ENCODE peak calls at places on chromosomes 6 and 20, in seven cellular contexts. T, S, D, K, F, U and Y are unnamed samples.

GRCh38 chr20:21437248-21437647 is 39.9 kb upstream of the NKX2-4 start:
- DNase-seq in K (no peak), F (no peak), T (no peak), U (no peak), S (no peak), D (no peak), Y (no peak)

GRCh38 chr6:126180585-126180984 is 159.3 kb upstream of the CENPW start:
- DNase-seq in K (peak; percentile 99), F (no peak), D (no peak), U (no peak), T (peak; percentile 91), S (no peak), Y (peak; percentile 99)

GRCh38 chr20:21145424-21145823 is 19.5 kb downstream of the KIZ start:
- DNase-seq in K (no peak), T (no peak), F (no peak), D (no peak), S (no peak), U (no peak), Y (no peak)

GRCh38 chr20:35318502-35319157 is 26.4 kb upstream of the FAM83C start:
- DNase-seq in F (no peak), U (no peak), T (peak; percentile 99), S (peak; percentile 61), D (no peak), K (peak; percentile 98), Y (peak; percentile 88)

GRCh38 chr20:7113577-7114466 is 346.3 kb downstream of the BMP2 start:
- DNase-seq in D (peak; percentile 53), T (peak; percentile 59), U (no peak), K (peak; percentile 43), F (peak; percentile 74), S (peak; percentile 28), Y (no peak)

GRCh38 chr6:107574856-107575255 is 84.9 kb downstream of the SOBP start:
- DNase-seq in U (no peak), F (no peak), D (no peak), K (no peak), S (no peak), T (no peak), Y (no peak)

GRCh38 chr6:51108563-51109234 is 290.0 kb downstream of the TFAP2B start:
- DNase-seq in U (no peak), T (peak; percentile 44), F (no peak), K (peak; percentile 1), S (no peak), D (no peak), Y (no peak)

GRCh38 chr6:168181316-168181715 is 102.3 kb upstream of the FRMD1 start:
- DNase-seq in U (no peak), S (no peak), D (no peak), T (no peak), F (no peak), K (no peak), Y (no peak)

GRCh38 chr6:5644523-5645183 is 362.1 kb downstream of the NRN1 start:
- DNase-seq in S (no peak), K (peak; percentile 21), T (peak; percentile 68), U (no peak), D (no peak), F (no peak), Y (no peak)

GRCh38 chr6:149806127-149806526 is 56.6 kb downstream of the PCMT1 start:
- DNase-seq in K (peak; percentile 10), T (no peak), U (no peak), D (no peak), S (no peak), F (no peak), Y (no peak)

GRCh38 chr20:24450646-24451376 is 18.6 kb upstream of the SYNDIG1 start:
- DNase-seq in U (no peak), D (no peak), F (no peak), K (no peak), S (no peak), T (no peak), Y (no peak)

GRCh38 chr20:47453167-47453782 is 48.4 kb upstream of the NCOA3 start:
- DNase-seq in S (no peak), K (peak; percentile 95), F (no peak), T (peak; percentile 96), D (no peak), U (no peak), Y (peak; percentile 79)

GRCh38 chr6:19311786-19312185 is 525.4 kb upstream of the ID4 start:
- DNase-seq in K (no peak), U (no peak), D (no peak), T (no peak), S (no peak), F (no peak), Y (no peak)

GRCh38 chr20:35768731-35769664 is 2.8 kb upstream of the PHF20 start:
- DNase-seq in S (peak; percentile 88), K (peak; percentile 96), U (no peak), D (peak; percentile 98), T (peak; percentile 95), F (peak; percentile 72), Y (peak; percentile 80)

GRCh38 chr6:43050981-43051380 is 2.7 kb downstream of the CUL7 start:
- DNase-seq in K (no peak), F (no peak), S (no peak), D (no peak), U (no peak), T (no peak), Y (no peak)

GRCh38 chr6:30480536-30481156 is 8.7 kb upstream of the HLA-E start:
- DNase-seq in F (no peak), K (no peak), D (no peak), U (no peak), T (peak; percentile 35), S (no peak), Y (no peak)

GRCh38 chr6:157323924-157324276 is 581 bp upstream of the TMEM242 start:
- DNase-seq in K (peak; percentile 80), U (peak; percentile 13), T (peak; percentile 73), S (peak; percentile 77), D (peak; percentile 91), F (peak; percentile 90), Y (no peak)

GRCh38 chr20:31678389-31679356 is 41.0 kb downstream of the COX4I2 start:
- DNase-seq in T (peak; percentile 2), K (peak; percentile 65), U (no peak), F (peak; percentile 66), S (peak; percentile 62), D (no peak), Y (no peak)
- H3K27ac ChIP-seq in T (no peak overlapping the region), K (peak overlapping the region; percentile 5), U (no peak overlapping the region), F (peak overlapping the region; percentile 89), S (peak overlapping the region; percentile 88), D (peak overlapping the region; percentile 25), Y (peak overlapping the region; percentile 100)

GRCh38 chr20:22711981-22712755 is 127.8 kb upstream of the FOXA2 start:
- DNase-seq in U (no peak), F (no peak), K (no peak), T (peak; percentile 78), D (no peak), S (no peak), Y (no peak)

GRCh38 chr20:22719250-22719649 is 134.9 kb upstream of the FOXA2 start:
- DNase-seq in T (no peak), S (peak; percentile 36), F (no peak), K (no peak), U (no peak), D (no peak), Y (no peak)

GRCh38 chr20:22717466-22717865 is 133.1 kb upstream of the FOXA2 start:
- DNase-seq in D (peak; percentile 47), F (peak; percentile 54), T (peak; percentile 18), K (no peak), U (no peak), S (peak; percentile 32), Y (no peak)

GRCh38 chr20:22720206-22720605 is 135.8 kb upstream of the FOXA2 start:
- DNase-seq in U (no peak), F (no peak), S (no peak), D (no peak), K (no peak), T (no peak), Y (no peak)

GRCh38 chr20:22716824-22717351 is 132.5 kb upstream of the FOXA2 start:
- DNase-seq in D (no peak), F (no peak), K (no peak), S (peak; percentile 46), U (no peak), T (peak; percentile 58), Y (no peak)
- H3K27ac ChIP-seq in D (peak overlapping the region; percentile 57), F (no peak overlapping the region), K (no peak overlapping the region), S (peak overlapping the region; percentile 67), U (no peak overlapping the region), T (peak overlapping the region; percentile 3), Y (peak overlapping the region; percentile 23)

GRCh38 chr6:34546551-34547321 is 9.4 kb downstream of the SPDEF start:
- DNase-seq in U (no peak), K (no peak), F (no peak), T (peak; percentile 92), D (peak; percentile 85), S (peak; percentile 82), Y (no peak)
- H3K27ac ChIP-seq in U (no peak overlapping the region), K (no peak overlapping the region), F (no peak overlapping the region), T (peak overlapping the region; percentile 94), D (no peak overlapping the region), S (peak overlapping the region; percentile 56), Y (no peak overlapping the region)

GRCh38 chr6:105990151-105990550 is 96.0 kb upstream of the PRDM1 start:
- DNase-seq in F (no peak), K (peak; percentile 33), S (no peak), D (no peak), U (no peak), T (peak; percentile 39), Y (no peak)

GRCh38 chr6:105992315-105992961 is 93.7 kb upstream of the PRDM1 start:
- DNase-seq in S (peak; percentile 90), F (peak; percentile 85), T (peak; percentile 72), K (peak; percentile 67), U (peak; percentile 83), D (peak; percentile 94), Y (no peak)

GRCh38 chr6:105993341-105993740 is 92.8 kb upstream of the PRDM1 start:
- DNase-seq in F (peak; percentile 40), K (no peak), D (no peak), S (no peak), U (no peak), T (no peak), Y (no peak)

GRCh38 chr6:105993769-105994521 is 92.2 kb upstream of the PRDM1 start:
- DNase-seq in D (peak; percentile 55), K (no peak), T (no peak), S (no peak), U (peak; percentile 32), F (peak; percentile 42), Y (no peak)

DNA sequence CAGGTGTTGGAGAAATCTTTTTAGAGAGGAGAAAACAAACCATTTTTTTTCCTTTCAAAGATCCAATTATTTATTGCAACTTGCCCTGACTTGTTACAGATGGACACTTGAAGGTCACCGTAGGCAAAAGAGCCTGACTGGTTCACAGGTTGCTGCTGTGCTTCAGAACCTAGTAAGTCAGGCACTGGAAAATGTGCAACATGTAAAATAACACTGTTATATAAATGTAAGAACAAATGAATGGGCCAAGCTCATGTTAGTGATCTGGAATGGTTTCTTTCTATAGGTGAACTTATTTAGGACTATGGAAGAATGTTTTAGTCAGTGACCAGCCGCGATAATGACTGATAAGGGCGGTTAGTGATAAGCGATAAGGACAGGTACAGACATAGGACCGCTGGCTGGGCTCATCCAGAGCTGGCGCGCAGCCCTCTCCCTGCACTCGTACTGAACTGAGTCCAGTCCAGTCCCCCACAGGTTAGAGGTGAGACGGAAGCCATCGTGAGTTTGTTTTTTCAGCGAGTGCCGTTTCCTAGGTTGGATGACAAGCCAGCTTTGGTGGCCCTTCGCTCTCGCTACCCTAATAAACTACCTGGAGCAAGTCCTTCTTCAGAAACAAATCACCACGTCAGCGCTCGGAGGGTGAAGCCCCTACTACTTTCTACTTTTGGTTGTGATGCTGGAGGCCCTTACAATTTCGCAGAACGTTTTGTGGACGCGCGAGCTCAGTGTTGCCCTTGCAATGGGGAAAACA is 94.4 kb upstream of the PRDM1 start:
- DNase-seq in F (peak; percentile 24), U (no peak), D (peak; percentile 55), S (peak; percentile 52), K (peak; percentile 53), T (peak; percentile 22), Y (no peak)
- H3K27ac ChIP-seq in F (no peak overlapping the region), U (peak overlapping the region; percentile 66), D (no peak overlapping the region), S (peak overlapping the region; percentile 91), K (peak overlapping the region; percentile 67), T (no peak overlapping the region), Y (peak overlapping the region; percentile 67)

GRCh38 chr6:111521497-111522275 is 38.7 kb upstream of the REV3L start:
- DNase-seq in F (no peak), K (no peak), U (no peak), D (no peak), S (no peak), T (no peak), Y (no peak)
- H3K27ac ChIP-seq in F (no peak overlapping the region), K (no peak overlapping the region), U (no peak overlapping the region), D (no peak overlapping the region), S (no peak overlapping the region), T (no peak overlapping the region), Y (no peak overlapping the region)